ENCODE peak calls at places on chromosomes 13 and 19, in seven cellular contexts. R, Z, M, P, B, T and F are unnamed samples.

GRCh38 chr19:5718579-5719273 is 1.2 kb downstream of the LONP1 start:
- DNase-seq in P (no peak), B (no peak), T (no peak), M (no peak), R (no peak), Z (no peak), F (no peak)

GRCh38 chr19:38685666-38686529 is 38.4 kb downstream of the ACTN4 start:
- DNase-seq in M (no peak), T (no peak), B (no peak), R (no peak), Z (peak; percentile 80), P (no peak), F (peak; percentile 49)

GRCh38 chr13:32316030-32316344 is 679 bp downstream of the BRCA2 start:
- DNase-seq in M (no peak), P (no peak), Z (no peak), R (no peak), B (no peak), T (no peak), F (no peak)

GRCh38 chr19:49830766-49831165 is 12.7 kb downstream of the MED25 start:
- DNase-seq in M (no peak), R (no peak), B (no peak), T (no peak), P (no peak), Z (no peak), F (no peak)

GRCh38 chr13:51518847-51519246 is 65.4 kb upstream of the WDFY2 start:
- DNase-seq in Z (no peak), B (no peak), T (no peak), P (no peak), M (no peak), R (no peak), F (no peak)

GRCh38 chr13:109348514-109349340 is 437.7 kb downstream of the IRS2 start:
- DNase-seq in B (peak; percentile 15), R (no peak), M (no peak), P (no peak), T (no peak), Z (no peak), F (no peak)

GRCh38 chr19:4553092-4553695 is 6.3 kb downstream of the SEMA6B start:
- DNase-seq in T (no peak), B (no peak), P (no peak), Z (no peak), M (no peak), R (no peak), F (no peak)

GRCh38 chr13:40292108-40292507 is 374.3 kb downstream of the FOXO1 start:
- DNase-seq in B (no peak), R (no peak), Z (no peak), P (no peak), M (peak; percentile 27), T (no peak), F (no peak)

GRCh38 chr13:45068036-45069001 is 52.0 kb upstream of the GTF2F2 start:
- DNase-seq in B (no peak), M (no peak), R (no peak), Z (no peak), T (no peak), P (no peak), F (no peak)

GRCh38 chr13:90689111-90689510 is 658.4 kb upstream of the MIR17HG start:
- DNase-seq in P (no peak), B (no peak), R (no peak), T (no peak), Z (no peak), M (no peak), F (no peak)

GRCh38 chr19:5345895-5346386 is 5.3 kb upstream of the PTPRS start:
- DNase-seq in P (no peak), B (peak; percentile 56), M (no peak), Z (no peak), T (no peak), R (no peak), F (no peak)

GRCh38 chr19:18662972-18663732 is 20.3 kb upstream of the CRTC1 start:
- DNase-seq in T (no peak), P (no peak), R (no peak), B (no peak), Z (no peak), M (no peak), F (no peak)

GRCh38 chr19:56504581-56504980 is 3.1 kb upstream of the ZNF471 start:
- DNase-seq in T (no peak), Z (no peak), M (no peak), B (no peak), R (no peak), P (no peak), F (no peak)

GRCh38 chr19:10713317-10713716 is 4.6 kb upstream of the DNM2 start:
- DNase-seq in R (no peak), P (no peak), T (no peak), B (no peak), Z (no peak), M (no peak), F (peak; percentile 19)

GRCh38 chr13:110636701-110637201 is 21.4 kb downstream of the NAXD start:
- DNase-seq in T (no peak), Z (no peak), B (no peak), P (no peak), R (no peak), M (no peak), F (no peak)

GRCh38 chr19:48644839-48645651 is 942 bp downstream of the CA11 start:
- DNase-seq in Z (peak; percentile 92), P (peak; percentile 49), T (peak; percentile 92), B (no peak), M (peak; percentile 68), R (peak; percentile 79), F (peak; percentile 88)

GRCh38 chr13:109758937-109759480 is 27.4 kb downstream of the IRS2 start:
- DNase-seq in P (no peak), Z (no peak), M (no peak), R (no peak), T (no peak), B (no peak), F (no peak)

GRCh38 chr19:50661087-50661486 is 11.8 kb downstream of the C19orf81 start:
- DNase-seq in Z (no peak), B (no peak), P (no peak), M (no peak), R (no peak), T (no peak), F (no peak)

GRCh38 chr13:54175470-54175869 is 1146.9 kb downstream of the OLFM4 start:
- DNase-seq in R (no peak), M (no peak), Z (peak; percentile 47), T (no peak), B (no peak), P (no peak), F (no peak)

GRCh38 chr19:51107406-51108065 is 673 bp downstream of the CTU1 start:
- DNase-seq in M (no peak), Z (peak; percentile 32), P (no peak), T (peak; percentile 35), B (no peak), R (no peak), F (no peak)

GRCh38 chr13:30923423-30923822 is 9.0 kb upstream of the TEX26 start:
- DNase-seq in M (no peak), T (no peak), Z (no peak), P (no peak), B (no peak), R (no peak), F (no peak)

GRCh38 chr13:93549326-93549855 is 322.8 kb downstream of the GPC6 start:
- DNase-seq in R (no peak), P (no peak), M (no peak), Z (no peak), T (no peak), B (peak; percentile 7), F (no peak)

GRCh38 chr13:100611678-100612492 is 23.3 kb upstream of the GGACT start:
- DNase-seq in Z (no peak), B (no peak), P (no peak), R (no peak), T (no peak), M (no peak), F (no peak)

DNA sequence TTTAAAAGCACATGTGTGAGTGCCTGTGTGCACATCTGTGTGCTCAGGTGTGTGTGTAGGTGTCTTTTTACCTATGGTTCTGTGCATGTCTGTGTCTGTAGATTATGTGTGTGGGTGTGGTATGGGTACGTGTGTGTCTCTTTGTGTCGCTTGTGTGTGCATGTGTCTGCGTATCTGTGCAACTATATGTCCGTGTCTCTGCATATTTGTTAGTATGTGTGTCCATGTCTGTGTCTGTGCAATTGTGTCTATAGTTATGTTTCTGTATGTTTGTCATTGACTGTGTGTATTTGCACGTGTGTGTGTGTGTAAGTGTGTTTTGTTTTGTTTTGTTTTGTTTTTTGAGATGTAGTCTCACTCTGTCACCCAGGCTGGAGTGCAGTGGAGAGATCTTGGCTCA is 7.3 kb upstream of the KCTD15 start:
- DNase-seq in T (no peak), P (no peak), R (no peak), B (no peak), M (no peak), Z (no peak), F (no peak)
- H3K4me3 ChIP-seq in T (no peak overlapping the region), P (no peak overlapping the region), R (no peak overlapping the region), B (no peak overlapping the region), M (no peak overlapping the region), Z (no peak overlapping the region), F (no peak overlapping the region)

DNA sequence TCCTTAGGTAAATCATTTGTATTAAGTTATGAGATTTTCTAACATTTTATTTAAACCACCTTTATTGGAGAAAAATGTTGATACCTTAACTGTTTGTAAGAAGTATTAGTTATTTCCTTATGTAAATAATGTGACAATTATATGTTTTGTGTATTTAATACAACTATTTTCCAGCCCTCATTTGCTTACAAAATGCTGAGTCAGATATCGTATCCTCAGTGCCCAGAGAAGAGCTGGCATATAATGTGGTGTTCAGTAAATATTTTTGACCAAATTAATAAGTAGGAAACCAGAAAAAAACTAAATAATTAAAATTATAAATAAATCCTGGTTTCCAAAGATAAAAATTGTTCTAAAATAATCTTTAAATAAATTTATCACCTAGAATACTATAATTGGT is 140.2 kb upstream of the PCDH17 start:
- DNase-seq in B (no peak), P (no peak), Z (no peak), M (no peak), T (no peak), R (no peak), F (no peak)
- H3K4me3 ChIP-seq in B (no peak overlapping the region), P (no peak overlapping the region), Z (no peak overlapping the region), M (no peak overlapping the region), T (no peak overlapping the region), R (no peak overlapping the region), F (no peak overlapping the region)

GRCh38 chr13:24253520-24254150 is 55.7 kb upstream of the C1QTNF9 start:
- DNase-seq in P (no peak), M (no peak), B (no peak), Z (no peak), T (no peak), R (no peak), F (no peak)

GRCh38 chr13:24254151-24254810 is 55.1 kb upstream of the C1QTNF9 start:
- DNase-seq in T (no peak), Z (no peak), B (no peak), R (no peak), M (no peak), P (no peak), F (peak; percentile 79)

GRCh38 chr13:24252136-24252535 is 57.2 kb upstream of the C1QTNF9 start:
- DNase-seq in R (no peak), M (no peak), T (no peak), Z (no peak), P (no peak), B (no peak), F (no peak)

GRCh38 chr13:24249586-24249985 is 59.8 kb upstream of the C1QTNF9 start:
- DNase-seq in R (no peak), T (no peak), M (no peak), B (no peak), Z (no peak), P (no peak), F (no peak)

GRCh38 chr13:24251525-24251924 is 57.9 kb upstream of the C1QTNF9 start:
- DNase-seq in R (no peak), M (no peak), B (no peak), P (peak; percentile 73), Z (no peak), T (no peak), F (peak; percentile 84)
- H3K4me3 ChIP-seq in R (no peak overlapping the region), M (no peak overlapping the region), B (no peak overlapping the region), P (peak overlapping the region; percentile 73), Z (no peak overlapping the region), T (no peak overlapping the region), F (peak overlapping the region; percentile 98)

GRCh38 chr19:42132851-42133528 is 744 bp upstream of the POU2F2 start:
- DNase-seq in B (no peak), R (peak; percentile 68), Z (peak; percentile 94), P (peak; percentile 69), M (peak; percentile 74), T (peak; percentile 70), F (peak; percentile 86)
- H3K4me3 ChIP-seq in B (peak overlapping the region; percentile 56), R (no peak overlapping the region), Z (peak overlapping the region; percentile 75), P (peak overlapping the region; percentile 96), M (no peak overlapping the region), T (peak overlapping the region; percentile 29), F (peak overlapping the region; percentile 81)